ENCODE peak calls at places on chromosomes 4 and X, in six cellular contexts. One of them, this sample, is unnamed.
A peak's percentile ranks its signal among the peaks of the same experiment; 100 is the strongest.

GRCh38 chrX:71637848-71638247 is 19.5 kb upstream of the CXCR3 start:
- DNase-seq in K562: no peak
- DNase-seq in H1: no peak
- DNase-seq in HepG2: no peak
- DNase-seq in A549: no peak
- DNase-seq in SK-N-SH: no peak
- DNase-seq in this sample: peak; percentile 70

GRCh38 chr4:40480291-40480690 is 145.2 kb downstream of the CHRNA9 start:
- DNase-seq in HepG2: no peak
- DNase-seq in H1: no peak
- DNase-seq in K562: no peak
- DNase-seq in A549: no peak
- DNase-seq in SK-N-SH: no peak
- DNase-seq in this sample: no peak

GRCh38 chrX:24055043-24055356 is 244 bp downstream of the EIF2S3 start:
- DNase-seq in SK-N-SH: no peak
- DNase-seq in K562: peak; percentile 54
- DNase-seq in HepG2: no peak
- DNase-seq in A549: no peak
- DNase-seq in H1: no peak
- DNase-seq in this sample: no peak

GRCh38 chr4:134089885-134090284 is 111.7 kb downstream of the PABPC4L start:
- DNase-seq in A549: no peak
- DNase-seq in SK-N-SH: no peak
- DNase-seq in K562: no peak
- DNase-seq in H1: no peak
- DNase-seq in HepG2: no peak
- DNase-seq in this sample: no peak

GRCh38 chr4:183008492-183008891 is 90.6 kb upstream of the WWC2 start:
- DNase-seq in A549: no peak
- DNase-seq in SK-N-SH: no peak
- DNase-seq in H1: peak; percentile 45
- DNase-seq in HepG2: no peak
- DNase-seq in K562: no peak
- DNase-seq in this sample: no peak

GRCh38 chr4:76733380-76733779 is 164.6 kb downstream of the SOWAHB start:
- DNase-seq in H1: peak; percentile 64
- DNase-seq in K562: no peak
- DNase-seq in SK-N-SH: no peak
- DNase-seq in A549: no peak
- DNase-seq in HepG2: no peak
- DNase-seq in this sample: no peak

GRCh38 chr4:74085669-74086068 is 13.3 kb downstream of the CXCL2 start:
- DNase-seq in A549: no peak
- DNase-seq in H1: no peak
- DNase-seq in SK-N-SH: no peak
- DNase-seq in HepG2: no peak
- DNase-seq in K562: no peak
- DNase-seq in this sample: no peak

GRCh38 chr4:121353213-121353612 is 27.6 kb downstream of the QRFPR start:
- DNase-seq in H1: no peak
- DNase-seq in K562: no peak
- DNase-seq in HepG2: no peak
- DNase-seq in SK-N-SH: no peak
- DNase-seq in A549: no peak
- DNase-seq in this sample: no peak

GRCh38 chr4:10832989-10833635 is 148.5 kb upstream of the CLNK start:
- DNase-seq in HepG2: no peak
- DNase-seq in K562: no peak
- DNase-seq in H1: no peak
- DNase-seq in A549: no peak
- DNase-seq in SK-N-SH: no peak
- DNase-seq in this sample: no peak

GRCh38 chr4:184514121-184514988 is 40.0 kb upstream of the IRF2 start:
- DNase-seq in A549: peak; percentile 25
- DNase-seq in SK-N-SH: peak; percentile 35
- DNase-seq in HepG2: no peak
- DNase-seq in K562: peak; percentile 26
- DNase-seq in H1: no peak
- DNase-seq in this sample: peak; percentile 95

GRCh38 chrX:112147206-112147605 is 64.6 kb upstream of the TRPC5 start:
- DNase-seq in SK-N-SH: peak; percentile 26
- DNase-seq in HepG2: no peak
- DNase-seq in A549: peak; percentile 2
- DNase-seq in H1: peak; percentile 45
- DNase-seq in K562: peak; percentile 11
- DNase-seq in this sample: peak; percentile 29

GRCh38 chr4:67549123-67549522 is 3.8 kb upstream of the CENPC start:
- DNase-seq in HepG2: peak; percentile 15
- DNase-seq in K562: no peak
- DNase-seq in A549: no peak
- DNase-seq in H1: no peak
- DNase-seq in SK-N-SH: peak; percentile 21
- DNase-seq in this sample: no peak

GRCh38 chr4:167232805-167233522 is 1.3 kb downstream of the SPOCK3 start:
- DNase-seq in K562: no peak
- DNase-seq in H1: peak; percentile 51
- DNase-seq in SK-N-SH: no peak
- DNase-seq in A549: no peak
- DNase-seq in HepG2: no peak
- DNase-seq in this sample: no peak

GRCh38 chr4:112327950-112328349 is 30.8 kb downstream of the ALPK1 start:
- DNase-seq in K562: peak; percentile 8
- DNase-seq in A549: no peak
- DNase-seq in SK-N-SH: peak; percentile 27
- DNase-seq in HepG2: peak; percentile 38
- DNase-seq in H1: no peak
- DNase-seq in this sample: peak; percentile 72

GRCh38 chr4:1601852-1602525 is 82.1 kb downstream of the FAM53A start:
- DNase-seq in HepG2: no peak
- DNase-seq in H1: no peak
- DNase-seq in A549: no peak
- DNase-seq in K562: no peak
- DNase-seq in SK-N-SH: no peak
- DNase-seq in this sample: no peak

GRCh38 chrX:149512225-149512885 is 7.2 kb upstream of the IDS start:
- DNase-seq in SK-N-SH: peak; percentile 58
- DNase-seq in K562: peak; percentile 59
- DNase-seq in A549: peak; percentile 46
- DNase-seq in H1: peak; percentile 60
- DNase-seq in HepG2: peak; percentile 49
- DNase-seq in this sample: peak; percentile 38
- TF ChIP-seq RFX5 in SK-N-SH: no peak
- TF ChIP-seq RFX5 in K562: no peak
- TF ChIP-seq RFX5 in A549: no peak
- TF ChIP-seq RFX5 in H1: no peak
- TF ChIP-seq RFX5 in HepG2: no peak
- TF ChIP-seq RFX5 in this sample: no peak

GRCh38 chrX:150062292-150063137 is 124.2 kb upstream of the EOLA2 start:
- DNase-seq in SK-N-SH: no peak
- DNase-seq in H1: no peak
- DNase-seq in K562: no peak
- DNase-seq in HepG2: no peak
- DNase-seq in A549: no peak
- DNase-seq in this sample: peak; percentile 69
- TF ChIP-seq RFX5 in SK-N-SH: no peak
- TF ChIP-seq RFX5 in H1: no peak
- TF ChIP-seq RFX5 in K562: no peak
- TF ChIP-seq RFX5 in HepG2: no peak
- TF ChIP-seq RFX5 in A549: no peak
- TF ChIP-seq RFX5 in this sample: no peak

GRCh38 chr4:139920552-139920951 is 233.4 kb downstream of the MAML3 start:
- DNase-seq in A549: no peak
- DNase-seq in SK-N-SH: no peak
- DNase-seq in K562: no peak
- DNase-seq in HepG2: no peak
- DNase-seq in H1: no peak
- DNase-seq in this sample: no peak

GRCh38 chr4:139919513-139919912 is 234.5 kb downstream of the MAML3 start:
- DNase-seq in K562: no peak
- DNase-seq in SK-N-SH: no peak
- DNase-seq in H1: no peak
- DNase-seq in A549: no peak
- DNase-seq in HepG2: no peak
- DNase-seq in this sample: peak; percentile 65

GRCh38 chr4:139921551-139922184 is 232.3 kb downstream of the MAML3 start:
- DNase-seq in K562: no peak
- DNase-seq in H1: no peak
- DNase-seq in HepG2: peak; percentile 48
- DNase-seq in SK-N-SH: no peak
- DNase-seq in A549: no peak
- DNase-seq in this sample: no peak

GRCh38 chr4:139924782-139925181 is 229.2 kb downstream of the MAML3 start:
- DNase-seq in H1: no peak
- DNase-seq in SK-N-SH: no peak
- DNase-seq in K562: no peak
- DNase-seq in HepG2: no peak
- DNase-seq in A549: no peak
- DNase-seq in this sample: no peak

GRCh38 chr4:139922625-139923024 is 231.4 kb downstream of the MAML3 start:
- DNase-seq in HepG2: no peak
- DNase-seq in A549: no peak
- DNase-seq in K562: no peak
- DNase-seq in SK-N-SH: no peak
- DNase-seq in H1: no peak
- DNase-seq in this sample: peak; percentile 50
- TF ChIP-seq RFX5 in HepG2: no peak
- TF ChIP-seq RFX5 in A549: no peak
- TF ChIP-seq RFX5 in K562: no peak
- TF ChIP-seq RFX5 in SK-N-SH: no peak
- TF ChIP-seq RFX5 in H1: no peak
- TF ChIP-seq RFX5 in this sample: no peak

DNA sequence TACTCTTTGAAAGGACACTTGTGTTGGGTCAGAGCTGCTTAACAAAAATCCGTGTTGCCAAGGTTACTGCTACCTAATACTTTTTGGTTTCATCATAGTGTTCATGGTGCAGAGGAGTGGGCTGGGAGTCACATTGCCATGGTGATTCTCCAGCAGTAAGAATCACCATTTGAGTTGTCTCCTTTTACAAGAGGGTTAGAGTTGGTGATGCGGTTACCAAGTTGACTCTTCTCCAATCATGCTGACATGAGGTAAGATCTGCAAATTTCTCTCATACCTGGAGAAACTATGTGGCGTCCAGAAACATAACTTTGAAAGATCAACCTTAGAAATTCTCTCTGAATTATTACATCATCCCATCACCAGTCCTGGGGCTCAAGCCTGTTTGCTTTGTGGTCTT is 242.9 kb upstream of the CNKSR2 start:
- DNase-seq in A549: no peak
- DNase-seq in SK-N-SH: no peak
- DNase-seq in HepG2: no peak
- DNase-seq in K562: no peak
- DNase-seq in H1: no peak
- DNase-seq in this sample: no peak
- TF ChIP-seq RFX5 in A549: no peak
- TF ChIP-seq RFX5 in SK-N-SH: no peak
- TF ChIP-seq RFX5 in HepG2: no peak
- TF ChIP-seq RFX5 in K562: no peak
- TF ChIP-seq RFX5 in H1: no peak
- TF ChIP-seq RFX5 in this sample: no peak

GRCh38 chr4:123408471-123409084 is 12.0 kb downstream of the SPRY1 start:
- DNase-seq in HepG2: no peak
- DNase-seq in A549: no peak
- DNase-seq in H1: no peak
- DNase-seq in SK-N-SH: no peak
- DNase-seq in K562: no peak
- DNase-seq in this sample: no peak
- TF ChIP-seq RFX5 in HepG2: no peak
- TF ChIP-seq RFX5 in A549: no peak
- TF ChIP-seq RFX5 in H1: no peak
- TF ChIP-seq RFX5 in SK-N-SH: no peak
- TF ChIP-seq RFX5 in K562: no peak
- TF ChIP-seq RFX5 in this sample: no peak

DNA sequence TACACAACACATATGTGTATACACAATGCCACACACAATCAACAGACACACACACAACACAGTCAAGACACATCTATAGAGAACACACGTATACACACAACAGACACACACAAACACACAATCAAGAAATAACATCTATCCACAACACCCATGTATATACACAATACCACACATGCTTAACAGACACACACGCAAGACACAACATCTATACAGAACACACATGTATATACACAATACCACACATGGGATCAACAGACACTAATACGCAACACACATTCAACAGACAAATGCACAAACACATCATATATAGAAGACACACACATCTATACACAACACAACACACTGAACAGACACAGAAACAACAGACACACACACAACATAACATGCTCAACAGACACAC is 234.8 kb downstream of the SHOX start:
- DNase-seq in H1: no peak
- DNase-seq in K562: no peak
- DNase-seq in A549: no peak
- DNase-seq in SK-N-SH: no peak
- DNase-seq in HepG2: no peak
- DNase-seq in this sample: no peak
- TF ChIP-seq RFX5 in H1: no peak
- TF ChIP-seq RFX5 in K562: no peak
- TF ChIP-seq RFX5 in A549: no peak
- TF ChIP-seq RFX5 in SK-N-SH: no peak
- TF ChIP-seq RFX5 in HepG2: no peak
- TF ChIP-seq RFX5 in this sample: no peak